ENCODE peak calls at places on chromosomes 3 and 15, in nine cellular contexts. H, M, G, W, S, Z, N, D and J are unnamed samples.

GRCh38 chr15:51076898-51077564 is 17.7 kb downstream of the TNFAIP8L3 start:
- DNase-seq in Z (peak; percentile 52), W (peak; percentile 17), M (no peak), S (peak; percentile 35), G (no peak), H (peak; percentile 94), N (peak; percentile 44), D (no peak), J (peak; percentile 49)

GRCh38 chr3:166519443-166519842 is 682.2 kb upstream of the BCHE start:
- DNase-seq in H (no peak), G (no peak), W (no peak), D (no peak), S (no peak), N (no peak), M (no peak), Z (no peak), J (no peak)

GRCh38 chr15:57227899-57228298 is 148.4 kb upstream of the CGNL1 start:
- DNase-seq in G (no peak), S (no peak), M (no peak), N (no peak), W (no peak), H (peak; percentile 78), D (no peak), Z (no peak), J (no peak)

GRCh38 chr15:67070150-67070549 is 4.7 kb downstream of the SMAD3 start:
- DNase-seq in H (no peak), N (no peak), G (no peak), Z (no peak), S (no peak), D (no peak), W (no peak), M (no peak), J (no peak)

GRCh38 chr3:173743512-173743911 is 346.0 kb downstream of the NLGN1 start:
- DNase-seq in D (no peak), W (no peak), Z (no peak), M (no peak), G (no peak), S (no peak), H (no peak), N (no peak), J (no peak)

GRCh38 chr3:53346514-53346913 is 829 bp downstream of the DCP1A start:
- DNase-seq in G (no peak), Z (no peak), H (no peak), D (no peak), S (no peak), N (no peak), M (no peak), W (no peak), J (no peak)

GRCh38 chr15:100602822-100603393 is 519 bp downstream of the ASB7 start:
- DNase-seq in D (peak; percentile 10), S (no peak), G (no peak), Z (no peak), H (peak; percentile 14), M (no peak), N (no peak), W (no peak), J (no peak)

GRCh38 chr3:29406433-29406832 is 125.6 kb downstream of the RBMS3 start:
- DNase-seq in G (no peak), S (no peak), Z (no peak), D (no peak), W (no peak), H (no peak), M (no peak), N (no peak), J (no peak)

GRCh38 chr3:18425641-18426403 is 683 bp upstream of the SATB1 start:
- DNase-seq in N (peak; percentile 54), H (peak; percentile 15), D (peak; percentile 64), G (no peak), M (peak; percentile 90), S (peak; percentile 19), W (peak; percentile 58), Z (peak; percentile 52), J (peak; percentile 73)

GRCh38 chr3:168988867-168989266 is 674.6 kb downstream of the MECOM start:
- DNase-seq in D (no peak), Z (no peak), N (no peak), G (no peak), S (no peak), W (no peak), M (no peak), H (no peak), J (no peak)

GRCh38 chr3:136142592-136142991 is 53.5 kb downstream of the MSL2 start:
- DNase-seq in N (no peak), S (no peak), Z (no peak), H (peak; percentile 83), W (peak; percentile 30), D (no peak), M (no peak), G (no peak), J (no peak)

GRCh38 chr3:117622130-117622841 is 912.7 kb downstream of the TUSC7 start:
- DNase-seq in S (no peak), D (no peak), M (no peak), Z (no peak), H (peak; percentile 63), N (no peak), W (no peak), G (no peak), J (no peak)

GRCh38 chr3:43969944-43970343 is 271.7 kb upstream of the TOPAZ1 start:
- DNase-seq in H (no peak), Z (no peak), G (no peak), W (no peak), N (no peak), D (no peak), S (no peak), M (no peak), J (no peak)

GRCh38 chr3:49387721-49388120 is 24.1 kb downstream of the RHOA start:
- DNase-seq in N (no peak), M (no peak), D (no peak), W (no peak), H (no peak), S (no peak), Z (no peak), G (no peak), J (no peak)

GRCh38 chr3:81302045-81302444 is 459.4 kb downstream of the GBE1 start:
- DNase-seq in N (no peak), Z (no peak), G (no peak), S (no peak), W (peak; percentile 15), D (no peak), H (peak; percentile 72), M (no peak), J (no peak)

GRCh38 chr3:47850062-47850802 is 47.3 kb downstream of the DHX30 start:
- DNase-seq in W (no peak), Z (no peak), G (no peak), M (no peak), H (peak; percentile 48), D (no peak), S (no peak), N (no peak), J (no peak)

GRCh38 chr3:32310918-32311839 is 72.7 kb downstream of the CMTM8 start:
- DNase-seq in Z (no peak), M (no peak), N (no peak), G (no peak), D (no peak), H (no peak), W (no peak), S (no peak), J (no peak)

GRCh38 chr3:55540579-55540978 is 53.5 kb upstream of the WNT5A start:
- DNase-seq in N (no peak), S (no peak), G (no peak), Z (no peak), H (no peak), W (no peak), M (no peak), D (no peak), J (no peak)

GRCh38 chr15:78004919-78005634 is 72.4 kb downstream of the TBC1D2B start:
- DNase-seq in W (no peak), N (peak; percentile 93), G (no peak), D (peak; percentile 87), H (peak; percentile 94), S (peak; percentile 83), M (peak; percentile 71), Z (peak; percentile 83), J (peak; percentile 91)

GRCh38 chr15:85583404-85584390 is 203.3 kb downstream of the AKAP13 start:
- DNase-seq in S (no peak), G (no peak), W (peak; percentile 62), D (no peak), M (no peak), N (peak; percentile 70), Z (peak; percentile 38), H (peak; percentile 82), J (no peak)

GRCh38 chr3:10279384-10280176 is 13.2 kb downstream of the GHRL start:
- DNase-seq in G (no peak), M (no peak), H (no peak), N (no peak), D (no peak), W (no peak), S (no peak), Z (no peak), J (no peak)
- TF ChIP-seq CTCF in G (no peak), M (no peak), H (no peak), N (no peak), D (no peak), W (no peak), S (no peak), Z (no peak), J (no peak)

GRCh38 chr15:89498574-89498906 is 2.2 kb upstream of the RHCG start:
- DNase-seq in M (no peak), S (no peak), Z (no peak), N (no peak), W (no peak), G (no peak), D (no peak), H (no peak), J (peak; percentile 3)
- H3K27me3 ChIP-seq in M (no peaks in the 10 kb centered on the region), S (no peaks in the 10 kb centered on the region), Z (peaks cover 99% of the 10 kb centered on the region), N (peaks cover 44% of the 10 kb centered on the region), W (no peaks in the 10 kb centered on the region), G (no peaks in the 10 kb centered on the region), D (peaks cover 4% of the 10 kb centered on the region), H (peaks cover 56% of the 10 kb centered on the region), J (no peaks in the 10 kb centered on the region)

DNA sequence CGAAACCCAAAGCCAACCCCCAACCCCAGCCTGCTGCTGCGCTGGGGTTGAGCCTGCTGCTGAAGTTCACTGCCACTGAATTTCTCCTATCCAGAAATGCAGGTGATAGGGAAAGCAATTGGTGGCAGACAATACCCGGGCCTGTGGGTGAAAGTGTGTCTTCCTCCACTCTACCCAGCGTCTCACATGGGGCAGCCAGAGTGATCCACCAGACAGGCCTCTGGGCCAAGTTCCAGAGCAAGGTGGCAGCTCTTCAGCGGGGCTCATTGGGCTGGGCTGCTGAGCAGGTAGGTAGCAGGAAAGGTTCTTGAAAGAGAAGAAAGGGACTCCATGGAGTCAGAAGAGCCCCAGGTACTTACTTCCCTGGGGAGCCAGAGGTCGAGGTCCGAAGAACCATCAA is 6.0 kb downstream of the ADCY5 start:
- DNase-seq in S (no peak), H (no peak), G (no peak), N (peak; percentile 39), W (no peak), M (no peak), Z (no peak), D (no peak), J (no peak)
- H3K4me1 ChIP-seq in S (peaks cover 78% of the 10 kb centered on the region), H (peaks cover 15% of the 10 kb centered on the region), G (no peaks in the 10 kb centered on the region), N (peaks cover 14% of the 10 kb centered on the region), W (no peaks in the 10 kb centered on the region), M (no peaks in the 10 kb centered on the region), Z (peaks cover 77% of the 10 kb centered on the region), D (no peaks in the 10 kb centered on the region), J (no peaks in the 10 kb centered on the region)

DNA sequence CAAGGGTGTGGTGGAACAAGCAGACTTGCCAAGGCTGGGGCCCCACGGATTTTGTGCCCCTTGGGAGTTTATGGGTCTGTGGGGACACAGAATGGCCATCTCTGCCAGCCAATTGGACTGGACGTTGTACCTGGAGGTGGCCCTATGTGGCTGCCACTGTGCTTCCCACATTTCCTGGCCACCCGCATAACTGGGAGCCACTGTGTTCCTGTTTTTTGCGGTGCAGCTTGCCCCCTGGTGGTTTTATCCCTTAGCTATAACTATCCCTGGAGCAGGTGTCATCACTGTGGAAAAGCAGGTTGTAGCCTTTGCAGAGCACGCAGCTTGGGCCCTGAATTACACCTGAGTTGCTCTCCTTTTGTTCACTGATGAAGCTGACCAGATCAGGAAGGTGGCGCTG is 306.3 kb downstream of the ZPLD1 start:
- DNase-seq in N (no peak), Z (no peak), H (no peak), S (no peak), G (no peak), D (no peak), W (no peak), M (no peak), J (peak; percentile 65)
- TF ChIP-seq CTCF in N (no peak), Z (peak; percentile 38), H (no peak), S (no peak), G (no peak), D (no peak), W (peak; percentile 43), M (no peak), J (peak; percentile 37)